ENCODE peak calls at places on chromosomes 6 and 20, in eight cellular contexts. S is CD4-positive, alpha-beta memory T cell; Z is heart left ventricle; I is NCI-H1694; P is activated CD4-positive, alpha-beta T cell treated with anti-CD3 and anti-CD28 coated beads, Interleukin-2, amount 50 U/mL, for 1 hour; C is amniotic epithelial cell; J is MV-4-11; T is NCI-H146. E is an unnamed sample.

GRCh38 chr6:70108230-70108629 is 194.7 kb downstream of the COL9A1 start:
- DNase-seq in S (peak), Z (no peak), I (peak), P (no peak), C (peak), J (no peak), T (peak), E (no peak)

GRCh38 chr20:57693002-57693582 is 16.7 kb downstream of the PMEPA1 start:
- DNase-seq in S (no peak), Z (no peak), I (no peak), P (no peak), C (peak), J (no peak), T (peak), E (no peak)

GRCh38 chr6:138012682-138013081 is 94.5 kb downstream of the PERP start:
- DNase-seq in S (no peak), Z (no peak), I (no peak), P (no peak), C (no peak), J (no peak), T (no peak), E (no peak)

GRCh38 chr6:133787122-133787521 is 101.8 kb upstream of the TCF21 start:
- DNase-seq in S (no peak), Z (no peak), I (no peak), P (no peak), C (no peak), J (no peak), T (no peak), E (no peak)

GRCh38 chr20:23081263-23081811 is 4.8 kb downstream of the CD93 start:
- DNase-seq in S (no peak), Z (no peak), I (no peak), P (no peak), C (no peak), J (peak), T (no peak), E (no peak)

GRCh38 chr20:64108731-64109389 is 1.5 kb upstream of the NPBWR2 start:
- DNase-seq in S (no peak), Z (peak), I (no peak), P (no peak), C (no peak), J (no peak), T (no peak), E (no peak)

GRCh38 chr20:41309817-41310216 is 7.7 kb downstream of the ZHX3 start:
- DNase-seq in S (no peak), Z (no peak), I (no peak), P (no peak), C (peak), J (no peak), T (no peak), E (peak)

GRCh38 chr20:32877507-32877906 is 18.8 kb downstream of the EFCAB8 start:
- DNase-seq in S (no peak), Z (peak), I (no peak), P (no peak), C (peak), J (no peak), T (no peak), E (peak)

GRCh38 chr6:4280031-4280430 is 144.7 kb upstream of the ECI2 start:
- DNase-seq in S (no peak), Z (no peak), I (no peak), P (no peak), C (peak), J (no peak), T (no peak), E (no peak)

E was measured in skeletal muscle cell.